ENCODE peak calls at places on chromosomes 12 and 14, in seven cellular contexts. J, E, K, T, P, Y and H are unnamed samples.

GRCh38 chr14:24848427-24848826 is 201.5 kb downstream of the STXBP6 start:
- DNase-seq in J (peak), E (no peak), K (peak), T (no peak), P (no peak), Y (no peak), H (no peak)

GRCh38 chr12:9707356-9707755 is 25.5 kb downstream of the CLECL1 start:
- DNase-seq in J (no peak), E (no peak), K (no peak), T (no peak), P (no peak), Y (no peak), H (no peak)

GRCh38 chr14:39218171-39218769 is 15.4 kb upstream of the MIA2 start:
- DNase-seq in J (peak), E (no peak), K (peak), T (no peak), P (no peak), Y (no peak), H (no peak)

GRCh38 chr12:2824541-2824940 is 10.3 kb downstream of the NRIP2 start:
- DNase-seq in J (no peak), E (no peak), K (no peak), T (no peak), P (no peak), Y (no peak), H (no peak)

GRCh38 chr14:98919431-98919830 is 352.6 kb downstream of the BCL11B start:
- DNase-seq in J (no peak), E (no peak), K (no peak), T (no peak), P (no peak), Y (peak), H (no peak)

GRCh38 chr12:74903522-74903921 is 306.1 kb downstream of the KCNC2 start:
- DNase-seq in J (peak), E (no peak), K (no peak), T (no peak), P (no peak), Y (no peak), H (no peak)

GRCh38 chr12:132523576-132524331 is 33.8 kb downstream of the FBRSL1 start:
- DNase-seq in J (peak), E (peak), K (peak), T (peak), P (peak), Y (no peak), H (peak)

GRCh38 chr12:49059063-49059384 is 1.6 kb downstream of the KMT2D start:
- DNase-seq in J (no peak), E (no peak), K (no peak), T (no peak), P (no peak), Y (no peak), H (no peak)

GRCh38 chr14:36238666-36239363 is 62.3 kb upstream of the PTCSC3 start:
- DNase-seq in J (peak), E (no peak), K (peak), T (no peak), P (no peak), Y (no peak), H (no peak)

GRCh38 chr12:111868676-111869588 is 26.9 kb downstream of the MAPKAPK5 start:
- DNase-seq in J (no peak), E (no peak), K (no peak), T (no peak), P (no peak), Y (no peak), H (no peak)
- H3K4me3 ChIP-seq in J (no peak), E (no peak), K (no peak), T (no peak), P (no peak), Y (no peak), H (no peak)

DNA sequence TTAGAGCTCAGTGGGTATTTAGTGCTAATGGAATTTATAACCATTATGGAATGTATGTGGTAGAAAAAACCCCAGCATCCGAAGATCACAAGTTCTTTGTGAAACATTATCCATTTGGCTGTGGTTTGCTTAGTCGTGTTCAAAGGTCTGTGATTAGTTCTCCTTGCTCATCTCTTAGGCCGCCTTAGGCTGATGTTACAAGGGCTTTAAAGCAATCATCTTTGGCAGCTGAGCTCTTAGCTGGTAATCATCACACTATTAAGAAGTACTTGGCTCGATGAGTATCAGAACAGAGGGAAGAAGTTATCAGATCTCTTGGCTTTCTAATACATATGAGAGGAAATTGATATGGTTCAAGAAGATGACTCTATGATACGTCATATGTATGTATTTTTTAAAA is 124.1 kb upstream of the E2F7 start:
- DNase-seq in J (peak), E (no peak), K (peak), T (no peak), P (no peak), Y (no peak), H (no peak)
- H3K4me3 ChIP-seq in J (no peak), E (no peak), K (no peak), T (no peak), P (no peak), Y (no peak), H (no peak)

GRCh38 chr12:123471374-123472068 is 13.6 kb downstream of the SNRNP35 start:
- DNase-seq in J (peak), E (no peak), K (peak), T (no peak), P (peak), Y (no peak), H (no peak)

GRCh38 chr12:123469978-123470377 is 12.0 kb downstream of the SNRNP35 start:
- DNase-seq in J (no peak), E (no peak), K (no peak), T (no peak), P (no peak), Y (no peak), H (no peak)

GRCh38 chr12:123474493-123475255 is 16.7 kb downstream of the SNRNP35 start:
- DNase-seq in J (no peak), E (no peak), K (no peak), T (no peak), P (peak), Y (no peak), H (peak)

GRCh38 chr12:123475256-123475703 is 17.3 kb downstream of the SNRNP35 start:
- DNase-seq in J (no peak), E (no peak), K (no peak), T (no peak), P (no peak), Y (no peak), H (no peak)

DNA sequence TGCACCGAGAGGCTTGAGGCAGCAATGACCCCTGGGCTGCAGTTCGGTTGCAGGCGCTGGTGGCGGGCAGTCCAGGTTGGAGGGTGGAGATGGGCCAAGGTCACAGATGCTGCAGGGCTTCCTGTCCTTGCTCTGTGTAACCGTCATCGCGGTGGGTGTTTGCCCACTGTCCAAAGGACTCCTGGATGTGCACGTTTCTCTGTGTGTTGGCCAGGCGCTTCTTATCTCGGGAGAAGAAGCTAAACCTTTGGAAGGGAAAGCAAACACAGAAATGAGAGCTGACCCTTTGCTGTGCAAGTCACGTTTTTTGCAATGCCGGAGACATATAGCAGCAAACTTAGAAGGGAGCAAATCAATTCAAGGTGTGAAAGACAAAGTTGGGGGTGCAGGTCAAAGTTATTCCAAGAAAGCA is 14.5 kb downstream of the SNRNP35 start:
- DNase-seq in J (no peak), E (no peak), K (no peak), T (no peak), P (no peak), Y (no peak), H (no peak)
- H3K4me3 ChIP-seq in J (no peak), E (no peak), K (no peak), T (no peak), P (no peak), Y (no peak), H (no peak)

GRCh38 chr14:20782280-20782890 is 1.3 kb downstream of the RNASE6 start:
- DNase-seq in J (no peak), E (no peak), K (no peak), T (no peak), P (no peak), Y (no peak), H (no peak)
- H3K4me3 ChIP-seq in J (no peak), E (peak), K (no peak), T (no peak), P (peak), Y (peak), H (peak)

DNA sequence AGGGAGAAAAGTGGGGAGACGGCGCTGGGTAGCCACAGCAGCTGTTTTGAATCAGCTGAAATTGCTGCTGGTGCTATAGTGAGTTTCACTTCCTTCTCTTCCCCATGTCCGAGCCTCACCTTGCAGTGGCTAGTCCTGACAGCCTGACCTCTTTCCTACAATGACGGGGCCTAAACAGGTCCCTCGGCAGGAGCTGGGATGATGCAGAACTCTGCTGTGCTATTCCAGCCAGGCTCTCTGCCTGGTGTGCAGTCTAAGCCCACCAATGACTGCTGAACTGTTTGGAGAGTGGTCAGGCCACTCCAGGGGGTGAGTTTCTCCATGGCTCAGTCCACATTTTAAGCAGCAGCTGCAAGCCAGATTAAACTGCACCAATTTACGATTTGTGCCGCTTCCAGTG is 207.3 kb downstream of the TTC7B start:
- DNase-seq in J (no peak), E (no peak), K (peak), T (no peak), P (no peak), Y (no peak), H (no peak)
- H3K4me3 ChIP-seq in J (no peak), E (no peak), K (no peak), T (no peak), P (no peak), Y (no peak), H (no peak)

DNA sequence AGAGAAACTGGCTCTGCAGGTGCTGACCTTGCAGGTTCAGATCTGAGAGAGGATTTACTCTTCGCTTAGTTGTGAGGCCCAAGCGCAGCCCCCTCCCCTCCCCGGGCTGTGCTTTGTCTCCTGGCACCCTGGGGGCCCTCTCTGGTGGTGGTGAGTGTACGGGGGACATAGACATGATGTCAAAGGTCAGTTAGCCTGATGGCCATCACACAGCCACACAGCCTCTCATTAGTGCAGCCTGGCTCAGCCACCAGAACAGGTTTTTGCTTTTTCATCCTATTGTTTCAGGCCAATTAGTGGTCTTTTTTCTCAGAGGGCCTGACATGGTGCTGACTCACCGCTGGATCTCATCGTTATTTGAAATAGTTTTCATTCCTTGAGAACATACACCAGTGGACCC is 437.9 kb downstream of the AACS start:
- DNase-seq in J (no peak), E (no peak), K (no peak), T (no peak), P (no peak), Y (no peak), H (no peak)
- H3K4me3 ChIP-seq in J (no peak), E (no peak), K (no peak), T (no peak), P (no peak), Y (no peak), H (no peak)

GRCh38 chr12:27841392-27841882 is 61.4 kb upstream of the MANSC4 start:
- DNase-seq in J (no peak), E (no peak), K (peak), T (no peak), P (no peak), Y (no peak), H (no peak)
- H3K4me3 ChIP-seq in J (no peak), E (no peak), K (no peak), T (no peak), P (no peak), Y (no peak), H (peak)